ENCODE peak calls at places on chromosomes 16 and 17, in eight cellular contexts. J, M, I, Q, Z, G, U and O are unnamed samples.

GRCh38 chr16:75380870-75381269 is 52.4 kb downstream of the CFDP1 start:
- DNase-seq in U (no peak), Z (no peak), G (no peak), M (peak), J (no peak), I (no peak), Q (peak), O (no peak)

GRCh38 chr16:65621640-65622039 is 499.8 kb upstream of the CDH11 start:
- DNase-seq in I (no peak), U (no peak), G (no peak), J (no peak), Q (no peak), M (no peak), Z (no peak), O (no peak)

GRCh38 chr16:6665126-6665525 is 667.5 kb upstream of the RBFOX1 start:
- DNase-seq in M (no peak), G (no peak), I (no peak), J (no peak), Z (no peak), U (no peak), Q (no peak), O (no peak)

GRCh38 chr17:1576500-1576899 is 13.9 kb upstream of the PITPNA start:
- DNase-seq in Z (no peak), U (no peak), J (no peak), M (no peak), Q (no peak), I (no peak), G (no peak), O (no peak)

GRCh38 chr16:49580751-49581303 is 207.2 kb downstream of the C16orf78 start:
- DNase-seq in G (no peak), I (no peak), M (peak), Z (no peak), U (no peak), J (no peak), Q (no peak), O (no peak)

GRCh38 chr16:1034230-1035065 is 38.1 kb upstream of the SSTR5 start:
- DNase-seq in Q (no peak), Z (no peak), U (no peak), I (no peak), J (no peak), G (no peak), M (no peak), O (no peak)

GRCh38 chr16:14458576-14458975 is 171.5 kb downstream of the PARN start:
- DNase-seq in Q (no peak), J (no peak), G (no peak), I (no peak), Z (no peak), U (no peak), M (no peak), O (no peak)

GRCh38 chr16:16071631-16072244 is 122.3 kb downstream of the ABCC1 start:
- DNase-seq in I (no peak), Q (no peak), Z (peak), U (peak), M (peak), G (peak), J (no peak), O (no peak)

GRCh38 chr17:68456529-68457167 is 648 bp downstream of the WIPI1 start:
- DNase-seq in G (peak), I (peak), Z (peak), J (peak), U (peak), M (peak), Q (peak), O (peak)

GRCh38 chr16:85565340-85565739 is 47.8 kb upstream of the GSE1 start:
- DNase-seq in I (no peak), Z (no peak), U (no peak), G (no peak), Q (no peak), M (no peak), J (no peak), O (no peak)

GRCh38 chr17:44108440-44109311 is 14.8 kb downstream of the HDAC5 start:
- DNase-seq in Z (peak), Q (no peak), I (no peak), U (peak), M (peak), J (peak), G (peak), O (peak)

GRCh38 chr16:12168054-12169018 is 191.8 kb downstream of the SNX29 start:
- DNase-seq in J (no peak), M (peak), G (no peak), U (no peak), Q (no peak), Z (no peak), I (no peak), O (no peak)

GRCh38 chr17:58187675-58188074 is 4.9 kb upstream of the EPX start:
- DNase-seq in M (no peak), Q (no peak), J (no peak), G (no peak), U (no peak), I (no peak), Z (no peak), O (no peak)

GRCh38 chr17:66748578-66748977 is 86.3 kb upstream of the CACNG5 start:
- DNase-seq in Q (no peak), M (no peak), G (no peak), Z (no peak), U (no peak), I (no peak), J (no peak), O (no peak)

GRCh38 chr17:9780552-9780951 is 10.8 kb downstream of the DHRS7C start:
- DNase-seq in U (no peak), G (no peak), M (no peak), J (no peak), Z (no peak), Q (no peak), I (no peak), O (no peak)

GRCh38 chr17:59377410-59377809 is 46.0 kb downstream of the YPEL2 start:
- DNase-seq in M (peak), Z (no peak), J (no peak), U (no peak), G (no peak), I (no peak), Q (peak), O (peak)

GRCh38 chr16:11416228-11417001 is 71.2 kb downstream of the RMI2 start:
- DNase-seq in Z (no peak), U (no peak), G (no peak), Q (no peak), M (no peak), I (no peak), J (no peak), O (no peak)

GRCh38 chr16:85424260-85425060 is 188.7 kb upstream of the GSE1 start:
- DNase-seq in G (peak), M (no peak), J (no peak), U (no peak), Z (peak), I (no peak), Q (no peak), O (no peak)

GRCh38 chr17:41794603-41794975 is 8.1 kb upstream of the JUP start:
- DNase-seq in G (no peak), Q (no peak), Z (no peak), U (no peak), J (no peak), I (no peak), M (no peak), O (no peak)

GRCh38 chr17:67139784-67140665 is 95.7 kb downstream of the CACNG1 start:
- DNase-seq in U (no peak), I (no peak), G (no peak), M (peak), Q (no peak), J (no peak), Z (peak), O (peak)

GRCh38 chr16:77450790-77451487 is 16.1 kb upstream of the ADAMTS18 start:
- DNase-seq in Z (peak), Q (no peak), M (no peak), I (no peak), G (no peak), J (no peak), U (no peak), O (no peak)

GRCh38 chr16:84156342-84156784 is 11.3 kb downstream of the DNAAF1 start:
- DNase-seq in J (no peak), I (no peak), Q (no peak), G (no peak), M (no peak), Z (no peak), U (no peak), O (no peak)

GRCh38 chr17:7652659-7653343 is 2.1 kb downstream of the ATP1B2 start:
- DNase-seq in I (no peak), J (no peak), U (no peak), Q (no peak), Z (no peak), M (no peak), G (no peak), O (no peak)

GRCh38 chr17:75241996-75242460 is 19.4 kb downstream of the GGA3 start:
- DNase-seq in Q (no peak), I (no peak), J (peak), M (peak), U (no peak), Z (no peak), G (no peak), O (no peak)

GRCh38 chr17:6455321-6455705 is 11.1 kb downstream of the PIMREG start:
- DNase-seq in I (no peak), G (peak), J (no peak), U (no peak), Q (no peak), Z (peak), M (peak), O (no peak)

GRCh38 chr16:19884611-19885455 is at the start of gene GPRC5B:
- DNase-seq in Z (peak), Q (peak), I (peak), M (peak), G (peak), U (peak), J (peak), O (peak)

GRCh38 chr17:57899391-57899790 is 49.5 kb upstream of the MRPS23 start:
- DNase-seq in I (peak), U (no peak), J (no peak), G (no peak), Z (no peak), Q (no peak), M (no peak), O (no peak)

GRCh38 chr17:35160354-35161201 is 13.0 kb downstream of the UNC45B start:
- DNase-seq in Q (no peak), M (no peak), Z (no peak), I (no peak), J (no peak), G (no peak), U (no peak), O (no peak)

GRCh38 chr17:74361613-74362391 is at the start of gene BTBD17:
- DNase-seq in M (no peak), J (peak), G (peak), U (peak), I (peak), Q (peak), Z (peak), O (peak)

GRCh38 chr17:78724544-78724943 is 57.5 kb downstream of the CYTH1 start:
- DNase-seq in Q (no peak), Z (peak), G (peak), I (no peak), U (no peak), M (no peak), J (no peak), O (no peak)
- TF ChIP-seq POLR2A in Q (no peak), Z (no peak), G (no peak), I (no peak), U (no peak), M (no peak), J (no peak), O (no peak)

GRCh38 chr17:28842282-28843012 is at the start of gene FAM222B:
- DNase-seq in Q (peak), U (peak), Z (peak), M (peak), G (peak), J (peak), I (peak), O (peak)
- TF ChIP-seq POLR2A in Q (peak), U (peak), Z (no peak), M (no peak), G (no peak), J (no peak), I (no peak), O (peak)

DNA sequence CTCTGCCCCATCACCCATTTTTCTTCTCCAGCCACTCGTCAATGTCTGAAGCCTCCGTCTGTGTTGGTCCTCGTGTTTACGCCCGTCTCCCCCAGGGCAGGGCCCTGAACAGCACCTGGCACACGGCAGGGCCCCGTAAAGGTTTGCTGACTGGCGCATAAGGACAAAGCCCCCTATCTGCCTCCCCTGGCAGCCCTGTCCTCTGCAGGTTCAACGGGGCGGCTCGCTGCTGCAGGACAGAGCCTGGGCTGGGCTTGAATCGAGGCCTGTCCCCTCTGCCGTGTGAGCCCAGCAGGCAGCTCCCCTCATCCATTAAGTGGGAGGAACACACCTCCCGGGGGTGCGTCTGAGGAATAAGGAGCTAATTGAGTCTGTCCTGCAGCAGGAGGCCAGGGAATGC is 46.1 kb upstream of the PABPN1L start:
- DNase-seq in U (no peak), M (no peak), I (no peak), G (no peak), Z (no peak), Q (no peak), J (no peak), O (no peak)
- TF ChIP-seq POLR2A in U (no peak), M (no peak), I (no peak), G (no peak), Z (no peak), Q (no peak), J (no peak), O (no peak)

GRCh38 chr16:30652005-30652296 is 1.2 kb downstream of the PRR14 start:
- DNase-seq in M (no peak), Q (no peak), U (no peak), J (no peak), Z (no peak), I (no peak), G (no peak), O (no peak)

GRCh38 chr16:30652718-30653117 is 2.0 kb downstream of the PRR14 start:
- DNase-seq in J (no peak), M (no peak), U (no peak), Q (no peak), Z (no peak), G (no peak), I (no peak), O (no peak)

GRCh38 chr16:30650369-30651123 is at the start of gene PRR14:
- DNase-seq in U (peak), I (peak), M (peak), G (peak), Z (peak), Q (peak), J (peak), O (peak)

GRCh38 chr16:30649725-30650368 is 913 bp upstream of the PRR14 start:
- DNase-seq in U (no peak), Z (no peak), J (peak), G (no peak), I (no peak), M (no peak), Q (no peak), O (no peak)

DNA sequence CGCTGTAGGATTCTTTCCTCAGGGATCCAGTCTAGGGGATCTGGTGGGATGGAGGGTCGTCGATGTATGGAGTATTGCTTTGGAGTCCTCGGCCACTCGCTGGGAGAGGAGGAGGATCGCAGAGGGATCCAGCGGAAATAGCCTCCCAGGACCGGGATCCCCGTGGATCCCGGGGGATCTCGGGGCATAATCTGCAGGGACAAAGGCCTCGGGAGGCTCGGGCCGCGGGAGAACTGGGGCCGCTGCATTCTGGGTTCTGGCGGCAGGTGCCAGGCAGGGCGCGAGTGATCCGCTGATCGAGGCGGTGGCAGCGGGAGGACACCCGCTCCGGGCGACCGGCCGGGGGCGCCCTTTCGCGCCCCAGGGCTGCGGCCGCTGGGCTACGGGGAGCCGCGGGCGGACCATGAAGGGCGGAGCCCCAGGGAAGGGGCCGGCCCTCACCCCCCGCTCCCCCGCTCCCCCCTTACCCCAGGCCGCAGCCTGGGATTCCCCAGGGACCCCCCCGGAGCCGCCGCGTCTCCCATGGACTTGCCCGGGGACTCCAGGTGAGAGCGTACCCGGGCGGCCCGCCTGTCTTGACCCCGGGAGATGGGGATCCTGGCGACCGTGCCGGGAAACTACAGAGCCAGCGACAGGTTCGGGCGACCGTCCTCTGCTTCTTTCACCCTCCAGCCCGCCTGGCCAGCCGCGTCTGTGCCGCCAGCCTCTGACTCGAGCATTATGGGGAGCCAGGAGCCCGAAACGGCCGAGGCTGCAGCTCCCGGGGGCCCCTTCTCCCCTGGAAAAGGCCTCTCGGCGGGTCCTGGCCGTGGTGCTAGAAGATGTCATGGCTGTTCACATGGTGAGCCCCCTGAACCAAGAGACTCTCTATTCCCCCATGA is 604 bp downstream of the PRR14 start:
- DNase-seq in J (peak), U (peak), Q (peak), G (peak), M (peak), I (peak), Z (peak), O (peak)
- TF ChIP-seq POLR2A in J (no peak), U (no peak), Q (peak), G (no peak), M (no peak), I (no peak), Z (peak), O (peak)

DNA sequence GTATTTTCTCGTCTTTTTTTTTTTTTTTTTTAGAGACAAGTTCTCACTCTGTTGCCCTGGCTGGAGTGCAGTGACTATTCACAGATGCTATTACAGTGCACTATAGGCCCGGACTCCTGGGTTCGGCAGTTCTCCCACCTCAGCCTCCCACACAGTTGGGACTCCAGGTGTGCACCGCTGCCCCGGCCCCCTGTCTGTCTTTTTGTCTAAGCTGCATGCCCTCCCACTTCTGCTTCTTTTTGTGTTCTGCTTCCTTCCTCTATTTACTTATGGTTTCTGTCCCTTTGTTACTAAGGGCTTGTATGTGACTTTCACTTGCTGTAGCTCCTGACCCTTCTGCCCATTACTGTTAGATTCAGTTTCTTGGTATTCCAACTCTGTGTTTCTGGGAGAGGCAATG is 20.5 kb downstream of the SLC7A6 start:
- DNase-seq in Q (peak), G (no peak), U (no peak), J (no peak), M (no peak), Z (no peak), I (no peak), O (no peak)
- TF ChIP-seq POLR2A in Q (no peak), G (no peak), U (no peak), J (no peak), M (no peak), Z (no peak), I (no peak), O (no peak)

GRCh38 chr17:17391575-17392370 is 85.0 kb upstream of the MED9 start:
- DNase-seq in G (no peak), Q (no peak), J (no peak), I (no peak), M (no peak), U (no peak), Z (no peak), O (no peak)
- TF ChIP-seq POLR2A in G (no peak), Q (no peak), J (no peak), I (no peak), M (no peak), U (no peak), Z (no peak), O (no peak)

DNA sequence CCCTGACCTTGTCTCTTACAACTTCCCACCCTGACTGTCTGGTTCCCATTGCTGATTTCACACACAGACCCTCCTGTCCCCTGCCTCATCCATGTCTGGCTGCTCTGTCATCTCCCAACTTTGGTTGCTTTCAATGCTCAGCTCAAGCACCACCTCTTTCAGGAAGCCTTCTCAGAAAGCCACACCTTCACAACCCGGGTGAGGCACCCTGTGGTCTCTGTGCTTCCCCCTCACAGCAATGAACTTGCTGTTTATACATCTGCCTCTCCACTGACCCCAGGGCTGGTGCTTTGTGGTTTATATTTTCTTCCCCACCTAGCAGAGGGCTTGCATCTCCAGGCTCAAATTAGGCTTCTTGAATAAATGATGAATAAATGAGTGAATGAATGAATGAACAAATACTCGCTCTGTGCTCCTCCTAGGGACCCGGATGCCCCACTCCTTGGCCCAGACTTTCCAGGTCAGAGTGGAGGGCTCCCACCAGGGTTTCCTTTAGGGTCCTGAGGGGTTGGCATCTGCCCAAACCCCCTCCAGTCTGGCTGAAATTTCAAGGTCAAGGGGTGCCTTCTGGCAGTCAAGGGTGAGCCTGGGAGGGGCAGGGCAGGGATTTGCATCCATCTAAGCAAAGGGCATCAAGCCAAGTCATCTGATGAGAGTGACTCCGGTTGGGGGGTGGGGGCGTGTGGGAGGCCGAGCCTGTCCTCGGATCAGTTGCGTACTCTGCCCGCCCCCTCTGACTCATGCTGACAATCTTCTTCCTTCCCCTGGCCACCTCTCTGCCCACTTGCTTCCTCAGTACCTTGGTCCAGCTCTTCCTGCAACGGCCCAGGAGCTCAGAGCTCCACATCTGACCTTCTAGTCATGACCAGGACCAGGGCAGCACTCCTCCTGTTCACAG is at the start of gene ITGAX:
- DNase-seq in M (peak), J (peak), U (peak), G (peak), I (peak), Q (peak), Z (peak), O (peak)
- TF ChIP-seq POLR2A in M (no peak), J (no peak), U (no peak), G (no peak), I (no peak), Q (no peak), Z (no peak), O (peak)

GRCh38 chr16:70380205-70380918 is 33.7 kb downstream of the DDX19A start:
- DNase-seq in Q (peak), I (peak), Z (peak), G (peak), U (peak), J (peak), M (peak), O (peak)

GRCh38 chr16:70375636-70376611 is 29.2 kb downstream of the DDX19A start:
- DNase-seq in J (no peak), Q (no peak), M (no peak), G (no peak), Z (no peak), I (no peak), U (no peak), O (no peak)

GRCh38 chr16:70380919-70381603 is 34.4 kb downstream of the DDX19A start:
- DNase-seq in U (peak), I (peak), M (peak), Q (peak), J (peak), G (peak), Z (peak), O (peak)

GRCh38 chr16:70378869-70379493 is 32.3 kb downstream of the DDX19A start:
- DNase-seq in Q (no peak), M (no peak), U (no peak), J (no peak), G (no peak), Z (no peak), I (no peak), O (no peak)

GRCh38 chr16:70377782-70378181 is 31.1 kb downstream of the DDX19A start:
- DNase-seq in G (no peak), M (no peak), J (no peak), Z (no peak), Q (no peak), U (no peak), I (no peak), O (no peak)
- TF ChIP-seq POLR2A in G (no peak), M (no peak), J (no peak), Z (no peak), Q (no peak), U (no peak), I (no peak), O (no peak)

GRCh38 chr17:2608350-2608913 is 15.0 kb downstream of the PAFAH1B1 start:
- DNase-seq in J (no peak), U (no peak), Q (no peak), I (no peak), G (no peak), M (no peak), Z (no peak), O (no peak)
- TF ChIP-seq POLR2A in J (no peak), U (no peak), Q (no peak), I (no peak), G (no peak), M (no peak), Z (no peak), O (no peak)